ENCODE peak calls at places on chromosomes 16 and 17, in six cellular contexts. O is mesothelial cell of epicardium; B is stimulated activated CD4-positive, alpha-beta T cell treated with anti-CD3 and anti-CD28 coated beads, Interleukin-15, amount 100 ng/mL, for 1 hour; Z is fibroblast of pulmonary artery; F is fibroblast of lung; U is germinal center. L is an unnamed sample.

GRCh38 chr17:67421869-67422273 is 44.8 kb downstream of the PITPNC1 start:
- DNase-seq in O (no peak), B (no peak), Z (peak), F (peak), U (no peak), L (peak)

GRCh38 chr16:65429504-65430149 is 307.8 kb upstream of the CDH11 start:
- DNase-seq in O (no peak), B (no peak), Z (no peak), F (no peak), U (no peak), L (no peak)

GRCh38 chr17:63082952-63083351 is 116.9 kb downstream of the TANC2 start:
- DNase-seq in O (no peak), B (no peak), Z (peak), F (peak), U (no peak), L (peak)

GRCh38 chr17:32256695-32257013 is 9.0 kb upstream of the RHBDL3 start:
- DNase-seq in O (no peak), B (no peak), Z (no peak), F (no peak), U (no peak), L (no peak)

GRCh38 chr17:17751489-17751995 is 70.3 kb downstream of the RAI1 start:
- DNase-seq in O (no peak), B (no peak), Z (no peak), F (no peak), U (no peak), L (no peak)

GRCh38 chr17:72725432-72726068 is 366.9 kb downstream of the SLC39A11 start:
- DNase-seq in O (peak), B (peak), Z (peak), F (peak), U (peak), L (no peak)

GRCh38 chr16:79628501-79628975 is 28.0 kb upstream of the MAF start:
- DNase-seq in O (no peak), B (peak), Z (peak), F (peak), U (no peak), L (peak)

GRCh38 chr16:81913222-81913621 is 98.0 kb downstream of the SDR42E1 start:
- DNase-seq in O (no peak), B (no peak), Z (no peak), F (no peak), U (no peak), L (no peak)

GRCh38 chr17:77174928-77175720 is 34.4 kb downstream of the SEC14L1 start:
- DNase-seq in O (no peak), B (no peak), Z (peak), F (no peak), U (no peak), L (no peak)

GRCh38 chr17:49459401-49459984 is 35.6 kb upstream of the NGFR start:
- DNase-seq in O (no peak), B (no peak), Z (no peak), F (no peak), U (no peak), L (no peak)

GRCh38 chr16:67304006-67304405 is 22.5 kb downstream of the KCTD19 start:
- DNase-seq in O (no peak), B (no peak), Z (no peak), F (peak), U (no peak), L (no peak)

GRCh38 chr17:58504826-58505351 is 9.5 kb downstream of the MTMR4 start:
- DNase-seq in O (no peak), B (no peak), Z (no peak), F (no peak), U (peak), L (no peak)

GRCh38 chr16:16120382-16121184 is 102.7 kb downstream of the ABCC6 start:
- DNase-seq in O (no peak), B (no peak), Z (peak), F (no peak), U (no peak), L (no peak)

GRCh38 chr17:15890279-15890892 is 54.5 kb upstream of the ADORA2B start:
- DNase-seq in O (no peak), B (no peak), Z (no peak), F (no peak), U (no peak), L (no peak)

GRCh38 chr17:17872468-17873345 is 35.9 kb upstream of the SREBF1 start:
- DNase-seq in O (no peak), B (no peak), Z (peak), F (no peak), U (no peak), L (no peak)

GRCh38 chr17:83057793-83058477 is 21.5 kb upstream of the METRNL start:
- DNase-seq in O (no peak), B (no peak), Z (no peak), F (no peak), U (no peak), L (no peak)

L was measured in astrocyte.